ENCODE peak calls at places on chromosomes 12 and 14, in five cellular contexts. H is heart right ventricle; Y is GM23248; K is naive thymus-derived CD4-positive, alpha-beta T cell; V is heart left ventricle. L is an unnamed sample.
A peak's percentile ranks its signal among the peaks of the same experiment; 100 is the strongest.

GRCh38 chr12:94805749-94806148 is 155.4 kb upstream of the TMCC3 start:
- DNase-seq in H (no peak), Y (peak; percentile 72), K (no peak), V (no peak), L (peak; percentile 92)

GRCh38 chr12:70648191-70648590 is 11.0 kb upstream of the PTPRB start:
- DNase-seq in H (no peak), Y (peak; percentile 56), K (no peak), V (no peak), L (no peak)

GRCh38 chr14:94382684-94383663 is 5.4 kb downstream of the SERPINA1 start:
- DNase-seq in H (no peak), Y (no peak), K (no peak), V (no peak), L (no peak)

GRCh38 chr12:69068431-69068830 is 135.5 kb upstream of the CPM start:
- DNase-seq in H (no peak), Y (peak; percentile 58), K (no peak), V (no peak), L (no peak)

GRCh38 chr14:24196071-24197061 is 1.1 kb upstream of the TM9SF1 start:
- DNase-seq in H (no peak), Y (peak; percentile 58), K (no peak), V (peak; percentile 24), L (peak; percentile 63)

GRCh38 chr14:77158175-77158908 is 16.8 kb upstream of the ZDHHC22 start:
- DNase-seq in H (peak; percentile 34), Y (peak; percentile 85), K (no peak), V (peak; percentile 35), L (peak; percentile 85)

GRCh38 chr12:15520844-15521243 is 198.5 kb downstream of the PTPRO start:
- DNase-seq in H (no peak), Y (no peak), K (no peak), V (no peak), L (no peak)

GRCh38 chr12:49984960-49985359 is 12.2 kb downstream of the AQP6 start:
- DNase-seq in H (no peak), Y (no peak), K (no peak), V (no peak), L (no peak)

GRCh38 chr12:27838543-27838942 is 58.5 kb upstream of the MANSC4 start:
- DNase-seq in H (no peak), Y (no peak), K (no peak), V (no peak), L (no peak)

GRCh38 chr12:41365653-41366131 is 177.6 kb downstream of the PDZRN4 start:
- DNase-seq in H (no peak), Y (no peak), K (no peak), V (no peak), L (no peak)

GRCh38 chr12:52082668-52082987 is 3.1 kb downstream of the SMIM41 start:
- DNase-seq in H (no peak), Y (peak; percentile 44), K (no peak), V (no peak), L (no peak)

GRCh38 chr12:62256408-62257079 is 3.7 kb upstream of the USP15 start:
- DNase-seq in H (no peak), Y (peak; percentile 58), K (no peak), V (no peak), L (no peak)

GRCh38 chr14:52351191-52351560 is 37.1 kb downstream of the PTGER2 start:
- DNase-seq in H (no peak), Y (peak; percentile 66), K (no peak), V (no peak), L (no peak)

GRCh38 chr14:33959692-33960151 is 8.8 kb upstream of the EGLN3 start:
- DNase-seq in H (no peak), Y (no peak), K (no peak), V (no peak), L (no peak)
- H3K4me1 ChIP-seq in H (no peaks in the 10 kb centered on the region), Y (no peaks in the 10 kb centered on the region), K (no peaks in the 10 kb centered on the region), V (peaks cover 7% of the 10 kb centered on the region), L (no peaks in the 10 kb centered on the region)

GRCh38 chr14:91375748-91376452 is 41.7 kb downstream of the CCDC88C start:
- DNase-seq in H (no peak), Y (no peak), K (no peak), V (no peak), L (no peak)
- H3K4me3 ChIP-seq in H (no peak overlapping the region), Y (no peak overlapping the region), K (no peak overlapping the region), V (no peak overlapping the region), L (no peak overlapping the region)

GRCh38 chr14:99257673-99258221 is 14.2 kb downstream of the BCL11B start:
- DNase-seq in H (no peak), Y (no peak), K (peak; percentile 47), V (no peak), L (no peak)
- H3K27me3 ChIP-seq in H (peaks cover 70% of the 10 kb centered on the region), Y (peaks cover 39% of the 10 kb centered on the region), K (no peaks in the 10 kb centered on the region), V (peaks cover 90% of the 10 kb centered on the region), L (peaks cover 67% of the 10 kb centered on the region)

GRCh38 chr14:101713641-101714349 is 47.7 kb upstream of the PPP2R5C start:
- DNase-seq in H (no peak), Y (no peak), K (no peak), V (no peak), L (no peak)
- H3K4me1 ChIP-seq in H (no peaks in the 10 kb centered on the region), Y (no peaks in the 10 kb centered on the region), K (peaks cover 66% of the 10 kb centered on the region), V (no peaks in the 10 kb centered on the region), L (no peaks in the 10 kb centered on the region)

GRCh38 chr14:102708494-102708893 is 68.8 kb upstream of the TRAF3 start:
- DNase-seq in H (no peak), Y (no peak), K (no peak), V (no peak), L (no peak)
- H3K4me3 ChIP-seq in H (no peak overlapping the region), Y (no peak overlapping the region), K (no peak overlapping the region), V (no peak overlapping the region), L (no peak overlapping the region)